ENCODE peak calls at places on chromosomes 16 and 17, in eight cellular contexts. W is Caco-2; K is psoas muscle; A is CD8-positive, alpha-beta T cell; R is tibial artery; U is ascending aorta; N is hepatocyte; O is left lung. X is an unnamed sample. For H3K4me1, the result is how much of the 10 kb centered on the place peaks cover.

GRCh38 chr17:16491703-16492612 is at the start of gene LRRC75A:
- DNase-seq in W (no peak), K (peak), A (peak), R (no peak), U (no peak), N (peak), O (peak), X (no peak)

GRCh38 chr16:79286646-79287423 is 313.7 kb downstream of the MAF start:
- DNase-seq in W (no peak), K (peak), A (peak), R (peak), U (no peak), N (no peak), O (peak), X (no peak)

GRCh38 chr17:42519546-42520444 is 16.2 kb upstream of the NAGLU start:
- DNase-seq in W (peak), K (peak), A (no peak), R (peak), U (peak), N (peak), O (peak), X (peak)

GRCh38 chr16:81866820-81867440 is 87.8 kb downstream of the PLCG2 start:
- DNase-seq in W (no peak), K (peak), A (no peak), R (peak), U (peak), N (no peak), O (peak), X (no peak)

GRCh38 chr17:77400445-77400870 is 259.7 kb downstream of the SEC14L1 start:
- DNase-seq in W (no peak), K (peak), A (peak), R (no peak), U (no peak), N (no peak), O (no peak), X (no peak)

GRCh38 chr17:57294629-57295501 is 38.5 kb downstream of the MSI2 start:
- DNase-seq in W (peak), K (peak), A (peak), R (no peak), U (no peak), N (no peak), O (no peak), X (no peak)

GRCh38 chr16:61616088-61616487 is 420.1 kb downstream of the CDH8 start:
- DNase-seq in W (no peak), K (no peak), A (no peak), R (no peak), U (no peak), N (no peak), O (no peak), X (no peak)

GRCh38 chr16:57899771-57900661 is 70.9 kb downstream of the CNGB1 start:
- DNase-seq in W (peak), K (peak), A (peak), R (peak), U (peak), N (peak), O (peak), X (no peak)

GRCh38 chr17:76385892-76386786 is 1.7 kb downstream of the SPHK1 start:
- DNase-seq in W (peak), K (peak), A (peak), R (peak), U (peak), N (peak), O (peak), X (peak)

GRCh38 chr17:59521465-59522126 is 43.8 kb upstream of the DHX40 start:
- DNase-seq in W (peak), K (peak), A (peak), R (peak), U (peak), N (peak), O (peak), X (no peak)

GRCh38 chr17:83162035-83162745 is 82.8 kb downstream of the METRNL start:
- DNase-seq in W (no peak), K (no peak), A (no peak), R (no peak), U (no peak), N (no peak), O (peak), X (peak)

GRCh38 chr17:6981426-6981825 is 14.4 kb upstream of the ALOX12 start:
- DNase-seq in W (no peak), K (no peak), A (no peak), R (no peak), U (no peak), N (no peak), O (no peak), X (no peak)

GRCh38 chr17:77809814-77810213 is 148.7 kb upstream of the TNRC6C start:
- DNase-seq in W (no peak), K (no peak), A (no peak), R (no peak), U (no peak), N (no peak), O (no peak), X (no peak)

GRCh38 chr16:87881327-87882200 is 12.3 kb upstream of the SLC7A5 start:
- DNase-seq in W (no peak), K (no peak), A (no peak), R (no peak), U (no peak), N (no peak), O (no peak), X (no peak)

GRCh38 chr17:83079340-83079747 is at the start of gene METRNL:
- DNase-seq in W (peak), K (peak), A (peak), R (peak), U (peak), N (peak), O (peak), X (no peak)

GRCh38 chr16:61968242-61968978 is 67.8 kb downstream of the CDH8 start:
- DNase-seq in W (no peak), K (no peak), A (no peak), R (no peak), U (no peak), N (no peak), O (no peak), X (no peak)

GRCh38 chr17:81714412-81715106 is 2.5 kb downstream of the SLC25A10 start:
- DNase-seq in W (no peak), K (peak), A (no peak), R (no peak), U (no peak), N (no peak), O (no peak), X (peak)

GRCh38 chr17:7261377-7262191 is 694 bp downstream of the CLDN7 start:
- DNase-seq in W (no peak), K (no peak), A (peak), R (no peak), U (no peak), N (peak), O (no peak), X (no peak)

GRCh38 chr17:67959510-67959909 is 36.8 kb downstream of the C17orf58 start:
- DNase-seq in W (no peak), K (no peak), A (no peak), R (no peak), U (no peak), N (peak), O (no peak), X (no peak)
- TF ChIP-seq CTCF in W (no peak), K (no peak), A (no peak), R (no peak), U (no peak), N (no peak), O (no peak), X (no peak)

DNA sequence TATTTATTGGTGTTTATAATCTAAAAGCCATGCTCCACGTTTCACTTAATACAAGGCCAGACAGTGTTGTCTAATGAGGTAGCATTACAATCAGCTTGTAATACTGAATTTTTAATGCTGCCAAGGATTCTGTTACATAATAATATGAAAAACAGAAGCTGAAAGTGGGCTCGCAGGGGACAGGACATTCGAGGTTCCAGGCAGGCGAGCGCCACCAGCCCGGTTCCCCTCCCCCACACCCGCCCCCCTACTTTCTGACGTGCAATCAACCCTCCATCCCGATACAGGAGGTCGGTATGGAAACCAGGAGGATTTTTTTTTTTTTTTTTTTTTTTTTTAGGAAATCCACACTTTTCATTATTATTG is 6.2 kb upstream of the ZFHX3 start:
- DNase-seq in W (no peak), K (peak), A (no peak), R (no peak), U (no peak), N (no peak), O (no peak), X (no peak)
- H3K4me1 ChIP-seq in W (half or more), K (half or more), A (under half), R (under half), U (under half), N (half or more), O (under half), X (half or more)

DNA sequence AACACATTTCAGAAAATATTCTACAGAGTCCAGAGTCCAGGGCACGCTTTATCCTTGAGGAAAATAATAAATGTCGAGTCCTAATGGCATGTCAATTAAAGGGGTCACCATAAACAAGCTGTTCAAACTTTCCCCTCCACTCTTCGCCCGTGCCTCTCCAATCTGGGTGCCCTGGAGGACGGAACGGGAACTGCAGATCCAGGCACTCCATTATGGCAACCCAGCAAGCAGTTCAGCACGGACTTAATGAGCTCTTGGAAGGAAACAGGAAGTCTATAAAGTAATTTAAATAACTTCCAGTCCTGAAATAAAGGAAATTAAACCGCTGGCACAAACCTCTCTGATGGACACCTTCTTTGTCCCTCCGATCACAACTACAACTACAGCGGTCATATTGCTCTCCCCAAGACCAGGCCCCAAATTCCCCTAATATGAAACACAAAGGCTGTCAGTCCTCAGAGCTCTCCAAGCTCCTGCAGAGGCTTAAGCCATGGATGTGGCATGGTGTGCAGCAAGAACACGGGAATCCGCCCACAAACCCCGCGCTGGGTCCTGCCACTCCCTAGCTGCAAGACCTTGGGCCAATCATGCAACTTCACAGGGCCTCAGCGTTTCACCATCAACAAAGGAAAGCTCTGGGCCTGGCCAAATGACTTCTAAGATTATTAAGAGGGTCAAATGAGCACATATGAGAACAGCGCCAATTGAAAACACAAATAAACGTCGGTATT is 52.6 kb downstream of the ZFHX3 start:
- DNase-seq in W (no peak), K (no peak), A (no peak), R (peak), U (peak), N (no peak), O (peak), X (peak)
- TF ChIP-seq CTCF in W (peak), K (peak), A (no peak), R (peak), U (no peak), N (peak), O (no peak), X (peak)

GRCh38 chr17:46191332-46192210 is 1.7 kb downstream of the KANSL1 start:
- DNase-seq in W (no peak), K (no peak), A (no peak), R (no peak), U (peak), N (peak), O (no peak), X (no peak)

GRCh38 chr17:46193246-46193625 is at the start of gene KANSL1:
- DNase-seq in W (peak), K (peak), A (peak), R (peak), U (peak), N (peak), O (peak), X (peak)

GRCh38 chr17:46193626-46194392 is 580 bp upstream of the KANSL1 start:
- DNase-seq in W (peak), K (peak), A (peak), R (peak), U (peak), N (peak), O (peak), X (peak)

GRCh38 chr17:46192211-46192483 is 1.1 kb downstream of the KANSL1 start:
- DNase-seq in W (no peak), K (no peak), A (no peak), R (no peak), U (no peak), N (no peak), O (no peak), X (no peak)

DNA sequence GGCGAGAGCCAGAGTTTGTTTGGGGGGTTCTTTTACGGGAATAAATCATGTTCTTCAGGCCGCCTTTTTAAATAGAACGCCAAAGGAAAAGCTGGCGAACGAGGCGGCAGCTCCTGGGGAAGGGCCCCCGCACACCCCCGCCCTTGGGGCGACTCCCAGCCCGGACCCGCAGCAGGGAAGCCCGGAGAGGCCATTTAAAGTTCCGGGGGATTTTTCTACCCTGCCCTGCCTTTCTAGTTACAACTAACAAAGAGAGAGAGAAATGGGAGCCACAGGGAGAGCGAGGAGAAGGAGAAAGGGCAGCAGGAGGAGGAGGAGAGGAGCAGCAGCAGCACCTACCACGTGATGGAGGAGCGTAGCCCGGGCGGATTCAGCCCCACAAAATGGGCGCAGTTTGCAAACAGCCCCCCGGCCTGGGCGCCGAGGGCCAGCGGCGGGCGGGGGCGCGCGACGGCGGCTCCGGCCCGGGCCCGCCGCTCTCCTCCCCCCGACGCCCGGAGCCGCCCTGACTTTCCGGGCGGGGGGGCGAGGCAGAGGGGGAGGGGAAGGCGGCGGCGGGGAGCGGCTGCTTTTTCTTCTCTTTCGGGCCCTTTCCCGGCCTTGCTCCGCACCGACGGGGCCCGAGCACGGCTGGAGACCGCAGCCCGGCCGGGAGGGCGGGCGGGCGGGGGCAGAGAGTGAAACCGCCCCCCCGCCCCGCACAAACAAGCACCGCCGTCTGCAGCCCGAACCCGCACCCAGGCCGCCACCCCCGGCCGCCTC is 564 bp downstream of the KANSL1 start:
- DNase-seq in W (peak), K (peak), A (peak), R (peak), U (peak), N (peak), O (peak), X (no peak)
- H3K4me1 ChIP-seq in W (under half), K (under half), A (half or more), R (under half), U (under half), N (under half), O (under half), X (under half)

DNA sequence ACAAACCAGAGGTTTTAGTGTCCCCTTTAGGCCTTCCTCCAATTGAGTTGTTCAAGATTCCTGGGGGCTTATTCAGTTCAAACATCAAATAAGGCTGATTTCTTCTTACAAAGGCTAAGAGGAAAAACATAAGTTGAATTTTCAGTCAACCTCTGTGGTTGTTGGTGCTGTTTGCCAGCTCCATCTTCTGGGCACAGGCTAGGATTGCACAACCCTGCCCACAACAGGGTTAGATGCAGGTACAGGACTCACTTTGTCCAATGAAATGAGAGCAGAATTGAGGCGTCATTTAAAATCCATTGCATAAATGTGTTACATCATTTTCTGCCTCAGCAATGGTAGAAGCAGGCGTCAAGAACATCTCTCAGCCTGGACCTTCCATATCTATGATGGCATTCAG is 173.3 kb downstream of the PMP22 start:
- DNase-seq in W (no peak), K (no peak), A (no peak), R (no peak), U (no peak), N (no peak), O (no peak), X (no peak)
- TF ChIP-seq CTCF in W (no peak), K (no peak), A (no peak), R (no peak), U (no peak), N (peak), O (no peak), X (no peak)

GRCh38 chr16:65657556-65657955 is 535.7 kb upstream of the CDH11 start:
- DNase-seq in W (no peak), K (no peak), A (no peak), R (no peak), U (no peak), N (no peak), O (no peak), X (no peak)

GRCh38 chr16:65658339-65659275 is 536.7 kb upstream of the CDH11 start:
- DNase-seq in W (no peak), K (no peak), A (no peak), R (no peak), U (no peak), N (peak), O (no peak), X (peak)

GRCh38 chr16:65661451-65661850 is 539.6 kb upstream of the CDH11 start:
- DNase-seq in W (no peak), K (no peak), A (no peak), R (no peak), U (no peak), N (no peak), O (no peak), X (no peak)

GRCh38 chr16:65662236-65662635 is 540.4 kb upstream of the CDH11 start:
- DNase-seq in W (no peak), K (no peak), A (no peak), R (no peak), U (no peak), N (no peak), O (no peak), X (no peak)

DNA sequence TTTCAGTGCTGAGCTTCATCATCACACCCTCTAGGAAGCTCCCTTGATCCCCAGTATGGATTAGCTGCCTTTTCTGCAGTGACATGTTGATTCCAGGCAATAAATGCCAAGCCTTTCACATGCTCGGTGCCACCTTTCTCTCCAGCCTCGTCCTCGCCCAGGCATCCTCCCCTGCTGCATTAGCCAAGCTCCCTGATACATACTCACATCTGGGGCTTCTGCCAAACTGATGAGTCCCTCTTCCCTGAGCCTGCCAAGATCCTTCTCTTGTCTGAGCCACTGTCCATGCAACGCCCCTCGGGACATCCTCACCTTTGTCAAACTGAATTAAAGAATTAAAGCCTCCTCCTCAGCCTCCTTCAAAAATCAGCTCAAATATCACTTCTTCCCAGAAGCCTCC is 538.5 kb upstream of the CDH11 start:
- DNase-seq in W (no peak), K (no peak), A (no peak), R (no peak), U (no peak), N (no peak), O (no peak), X (peak)
- H3K4me1 ChIP-seq in W (under half), K (under half), A (under half), R (under half), U (under half), N (under half), O (under half), X (under half)

GRCh38 chr17:65532491-65532890 is 29.0 kb downstream of the AXIN2 start:
- DNase-seq in W (no peak), K (no peak), A (no peak), R (no peak), U (no peak), N (no peak), O (no peak), X (peak)

GRCh38 chr17:65530158-65530984 is 31.1 kb downstream of the AXIN2 start:
- DNase-seq in W (peak), K (no peak), A (no peak), R (no peak), U (peak), N (no peak), O (no peak), X (peak)

GRCh38 chr17:65530985-65531507 is 30.4 kb downstream of the AXIN2 start:
- DNase-seq in W (no peak), K (no peak), A (no peak), R (no peak), U (no peak), N (no peak), O (no peak), X (no peak)

GRCh38 chr17:65533056-65533745 is 28.2 kb downstream of the AXIN2 start:
- DNase-seq in W (no peak), K (no peak), A (no peak), R (no peak), U (no peak), N (no peak), O (no peak), X (peak)

DNA sequence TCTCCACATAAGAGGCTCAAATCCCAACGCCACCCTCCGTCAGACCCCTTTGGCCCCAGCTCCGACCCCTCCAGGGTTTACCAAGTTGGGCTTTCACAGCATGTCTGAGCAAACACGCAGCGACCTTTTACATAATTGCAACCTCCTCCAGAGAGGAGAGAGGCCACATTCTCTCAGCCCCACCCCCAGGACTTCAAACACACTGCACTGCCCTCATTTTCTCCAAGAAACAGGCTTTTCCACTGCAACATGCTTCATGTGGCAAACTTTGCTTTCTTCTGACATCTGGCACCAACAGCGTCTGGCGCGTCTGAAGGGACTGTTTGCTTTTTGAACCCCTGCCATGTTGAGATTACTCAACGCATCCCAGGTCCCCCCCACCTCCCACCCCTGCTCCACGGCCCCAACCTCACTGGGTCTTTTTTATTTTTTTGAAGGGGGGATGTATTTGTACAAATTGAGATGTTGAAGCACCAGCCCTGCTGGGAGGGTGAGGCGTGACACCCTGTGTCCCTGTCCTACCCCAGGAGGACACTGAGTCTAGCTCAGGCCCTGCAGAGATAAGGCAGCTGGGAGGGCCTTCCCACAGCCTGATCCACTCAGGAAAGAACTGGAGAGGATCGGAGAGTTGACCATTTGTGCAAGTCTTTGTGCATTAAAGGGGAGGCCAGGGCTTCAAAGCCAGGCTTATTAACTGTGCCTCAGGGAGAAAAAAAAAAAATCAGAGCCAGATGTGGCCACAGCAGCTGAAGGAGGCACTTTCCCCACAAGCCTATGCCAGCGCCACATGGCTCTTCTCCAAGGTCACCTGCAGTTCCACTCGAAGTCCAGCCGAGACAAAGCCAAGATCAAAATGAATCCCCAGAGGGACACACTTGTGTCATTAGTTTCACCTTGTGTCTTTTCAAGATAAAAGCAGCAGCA is 29.7 kb downstream of the AXIN2 start:
- DNase-seq in W (peak), K (peak), A (no peak), R (peak), U (no peak), N (peak), O (peak), X (peak)
- TF ChIP-seq CTCF in W (peak), K (no peak), A (no peak), R (peak), U (no peak), N (peak), O (no peak), X (no peak)